ENCODE peak calls at places on chromosomes 4 and X, in nine cellular contexts. One of them, this sample, is unnamed.

GRCh38 chr4:152644130-152644529 is 35.7 kb downstream of the TMEM154 start:
- DNase-seq in SK-N-SH: peak; percentile 29
- DNase-seq in A549: no peak
- DNase-seq in sigmoid colon: no peak
- DNase-seq in H1: no peak
- DNase-seq in suprapubic skin: no peak
- DNase-seq in ovary: no peak
- DNase-seq in tibial nerve: no peak
- DNase-seq in stomach: no peak
- DNase-seq in this sample: no peak

GRCh38 chr4:100591156-100591876 is 73.5 kb upstream of the EMCN start:
- DNase-seq in stomach: peak; percentile 86
- DNase-seq in tibial nerve: no peak
- DNase-seq in H1: no peak
- DNase-seq in SK-N-SH: no peak
- DNase-seq in sigmoid colon: peak; percentile 72
- DNase-seq in A549: no peak
- DNase-seq in suprapubic skin: no peak
- DNase-seq in ovary: peak; percentile 15
- DNase-seq in this sample: no peak

GRCh38 chr4:38774181-38774580 is 8.6 kb downstream of the TLR10 start:
- DNase-seq in suprapubic skin: no peak
- DNase-seq in tibial nerve: no peak
- DNase-seq in A549: no peak
- DNase-seq in stomach: no peak
- DNase-seq in H1: no peak
- DNase-seq in sigmoid colon: no peak
- DNase-seq in ovary: no peak
- DNase-seq in SK-N-SH: no peak
- DNase-seq in this sample: no peak

GRCh38 chrX:49610718-49611310 is 12.0 kb downstream of the GAGE1 start:
- DNase-seq in SK-N-SH: no peak
- DNase-seq in suprapubic skin: no peak
- DNase-seq in sigmoid colon: no peak
- DNase-seq in A549: no peak
- DNase-seq in H1: no peak
- DNase-seq in tibial nerve: no peak
- DNase-seq in stomach: no peak
- DNase-seq in ovary: no peak
- DNase-seq in this sample: no peak

GRCh38 chr4:115537387-115537786 is 424.0 kb upstream of the NDST4 start:
- DNase-seq in suprapubic skin: no peak
- DNase-seq in sigmoid colon: no peak
- DNase-seq in A549: no peak
- DNase-seq in tibial nerve: no peak
- DNase-seq in stomach: no peak
- DNase-seq in SK-N-SH: no peak
- DNase-seq in ovary: no peak
- DNase-seq in H1: no peak
- DNase-seq in this sample: no peak

GRCh38 chr4:137825505-137825904 is 293.2 kb upstream of the PCDH18 start:
- DNase-seq in ovary: no peak
- DNase-seq in tibial nerve: no peak
- DNase-seq in sigmoid colon: no peak
- DNase-seq in H1: no peak
- DNase-seq in stomach: no peak
- DNase-seq in A549: no peak
- DNase-seq in suprapubic skin: no peak
- DNase-seq in SK-N-SH: no peak
- DNase-seq in this sample: no peak

GRCh38 chr4:181757921-181758320 is 485.3 kb upstream of the TENM3 start:
- DNase-seq in suprapubic skin: no peak
- DNase-seq in ovary: no peak
- DNase-seq in sigmoid colon: no peak
- DNase-seq in stomach: no peak
- DNase-seq in SK-N-SH: no peak
- DNase-seq in tibial nerve: no peak
- DNase-seq in A549: no peak
- DNase-seq in H1: no peak
- DNase-seq in this sample: no peak

GRCh38 chrX:133741303-133741702 is 244.1 kb downstream of the GPC3 start:
- DNase-seq in stomach: no peak
- DNase-seq in tibial nerve: no peak
- DNase-seq in ovary: no peak
- DNase-seq in A549: no peak
- DNase-seq in H1: no peak
- DNase-seq in suprapubic skin: no peak
- DNase-seq in sigmoid colon: no peak
- DNase-seq in SK-N-SH: no peak
- DNase-seq in this sample: no peak

GRCh38 chr4:127708985-127709384 is 21.2 kb upstream of the SLC25A31 start:
- DNase-seq in ovary: no peak
- DNase-seq in stomach: peak; percentile 42
- DNase-seq in sigmoid colon: no peak
- DNase-seq in SK-N-SH: no peak
- DNase-seq in tibial nerve: no peak
- DNase-seq in A549: peak; percentile 59
- DNase-seq in suprapubic skin: no peak
- DNase-seq in H1: no peak
- DNase-seq in this sample: no peak

GRCh38 chrX:40996886-40997530 is 88.2 kb upstream of the USP9X start:
- DNase-seq in stomach: no peak
- DNase-seq in tibial nerve: no peak
- DNase-seq in A549: peak; percentile 78
- DNase-seq in suprapubic skin: no peak
- DNase-seq in H1: no peak
- DNase-seq in SK-N-SH: peak; percentile 44
- DNase-seq in sigmoid colon: no peak
- DNase-seq in ovary: no peak
- DNase-seq in this sample: no peak

GRCh38 chrX:11632732-11633131 is 33.0 kb downstream of the ARHGAP6 start:
- DNase-seq in SK-N-SH: no peak
- DNase-seq in ovary: no peak
- DNase-seq in sigmoid colon: no peak
- DNase-seq in A549: no peak
- DNase-seq in suprapubic skin: no peak
- DNase-seq in stomach: no peak
- DNase-seq in H1: no peak
- DNase-seq in tibial nerve: no peak
- DNase-seq in this sample: no peak

GRCh38 chrX:111402378-111402777 is 9.6 kb downstream of the DCX start:
- DNase-seq in stomach: no peak
- DNase-seq in A549: no peak
- DNase-seq in ovary: no peak
- DNase-seq in SK-N-SH: no peak
- DNase-seq in tibial nerve: no peak
- DNase-seq in sigmoid colon: no peak
- DNase-seq in H1: no peak
- DNase-seq in suprapubic skin: no peak
- DNase-seq in this sample: no peak

GRCh38 chrX:153973127-153974002 is 811 bp downstream of the TMEM187 start:
- DNase-seq in tibial nerve: no peak
- DNase-seq in suprapubic skin: peak; percentile 60
- DNase-seq in sigmoid colon: no peak
- DNase-seq in ovary: peak; percentile 47
- DNase-seq in stomach: no peak
- DNase-seq in SK-N-SH: no peak
- DNase-seq in H1: no peak
- DNase-seq in A549: no peak
- DNase-seq in this sample: no peak

GRCh38 chr4:176149680-176150079 is 45.7 kb downstream of the SPATA4 start:
- DNase-seq in stomach: no peak
- DNase-seq in tibial nerve: no peak
- DNase-seq in SK-N-SH: no peak
- DNase-seq in ovary: no peak
- DNase-seq in A549: no peak
- DNase-seq in suprapubic skin: no peak
- DNase-seq in H1: no peak
- DNase-seq in sigmoid colon: no peak
- DNase-seq in this sample: no peak

GRCh38 chr4:31343058-31343457 is 622.9 kb downstream of the PCDH7 start:
- DNase-seq in ovary: no peak
- DNase-seq in tibial nerve: no peak
- DNase-seq in sigmoid colon: no peak
- DNase-seq in suprapubic skin: no peak
- DNase-seq in SK-N-SH: no peak
- DNase-seq in A549: no peak
- DNase-seq in stomach: no peak
- DNase-seq in H1: no peak
- DNase-seq in this sample: no peak

GRCh38 chr4:100169796-100170485 is 20.3 kb downstream of the DDIT4L start:
- DNase-seq in suprapubic skin: no peak
- DNase-seq in SK-N-SH: no peak
- DNase-seq in sigmoid colon: no peak
- DNase-seq in H1: no peak
- DNase-seq in A549: no peak
- DNase-seq in tibial nerve: no peak
- DNase-seq in stomach: no peak
- DNase-seq in ovary: no peak
- DNase-seq in this sample: no peak

GRCh38 chrX:37817579-37817978 is 29.8 kb downstream of the DYNLT3 start:
- DNase-seq in stomach: no peak
- DNase-seq in ovary: no peak
- DNase-seq in suprapubic skin: no peak
- DNase-seq in A549: no peak
- DNase-seq in sigmoid colon: no peak
- DNase-seq in H1: no peak
- DNase-seq in SK-N-SH: no peak
- DNase-seq in tibial nerve: no peak
- DNase-seq in this sample: no peak

GRCh38 chr4:146439999-146440398 is 81.7 kb downstream of the SLC10A7 start:
- DNase-seq in stomach: no peak
- DNase-seq in tibial nerve: no peak
- DNase-seq in SK-N-SH: no peak
- DNase-seq in ovary: no peak
- DNase-seq in A549: no peak
- DNase-seq in suprapubic skin: no peak
- DNase-seq in sigmoid colon: no peak
- DNase-seq in H1: no peak
- DNase-seq in this sample: no peak

DNA sequence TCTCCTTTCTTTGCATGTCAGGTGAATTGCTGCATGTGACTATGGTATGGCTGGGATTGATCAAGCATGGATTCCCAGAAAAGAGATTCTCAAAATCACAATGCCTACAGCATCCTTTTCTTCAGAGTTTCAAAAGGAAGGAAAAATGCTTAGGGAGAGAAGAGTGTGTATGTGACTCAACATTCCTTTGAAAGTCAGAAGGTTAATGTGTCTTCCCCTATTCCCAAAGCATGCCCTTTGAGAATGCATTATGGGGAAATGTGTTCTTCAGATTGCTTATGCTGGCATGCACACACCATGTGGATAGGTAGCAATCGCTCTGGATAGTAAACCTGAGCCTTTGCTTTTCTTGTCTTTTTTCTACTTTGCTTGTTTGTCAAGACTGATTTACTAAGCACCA is 78.5 kb downstream of the ELOVL6 start:
- DNase-seq in sigmoid colon: no peak
- DNase-seq in suprapubic skin: no peak
- DNase-seq in H1: no peak
- DNase-seq in SK-N-SH: no peak
- DNase-seq in ovary: no peak
- DNase-seq in A549: no peak
- DNase-seq in tibial nerve: no peak
- DNase-seq in stomach: no peak
- DNase-seq in this sample: no peak
- TF ChIP-seq EP300 in sigmoid colon: no peak
- TF ChIP-seq EP300 in suprapubic skin: no peak
- TF ChIP-seq EP300 in H1: no peak
- TF ChIP-seq EP300 in SK-N-SH: no peak
- TF ChIP-seq EP300 in ovary: no peak
- TF ChIP-seq EP300 in A549: no peak
- TF ChIP-seq EP300 in tibial nerve: no peak
- TF ChIP-seq EP300 in stomach: no peak
- TF ChIP-seq EP300 in this sample: no peak

GRCh38 chr4:25014965-25015506 is 15.7 kb downstream of the LGI2 start:
- DNase-seq in SK-N-SH: no peak
- DNase-seq in A549: no peak
- DNase-seq in H1: no peak
- DNase-seq in suprapubic skin: no peak
- DNase-seq in stomach: no peak
- DNase-seq in ovary: no peak
- DNase-seq in tibial nerve: no peak
- DNase-seq in sigmoid colon: no peak
- DNase-seq in this sample: no peak

GRCh38 chr4:25013756-25014737 is 16.7 kb downstream of the LGI2 start:
- DNase-seq in A549: no peak
- DNase-seq in H1: no peak
- DNase-seq in sigmoid colon: no peak
- DNase-seq in ovary: no peak
- DNase-seq in suprapubic skin: no peak
- DNase-seq in stomach: no peak
- DNase-seq in tibial nerve: no peak
- DNase-seq in SK-N-SH: no peak
- DNase-seq in this sample: no peak

GRCh38 chr4:25007608-25008007 is 23.1 kb downstream of the LGI2 start:
- DNase-seq in H1: no peak
- DNase-seq in tibial nerve: no peak
- DNase-seq in ovary: no peak
- DNase-seq in sigmoid colon: peak; percentile 67
- DNase-seq in suprapubic skin: no peak
- DNase-seq in stomach: no peak
- DNase-seq in A549: no peak
- DNase-seq in SK-N-SH: no peak
- DNase-seq in this sample: no peak

GRCh38 chr4:25012671-25013070 is 18.1 kb downstream of the LGI2 start:
- DNase-seq in SK-N-SH: no peak
- DNase-seq in stomach: no peak
- DNase-seq in ovary: no peak
- DNase-seq in suprapubic skin: no peak
- DNase-seq in A549: no peak
- DNase-seq in H1: no peak
- DNase-seq in tibial nerve: no peak
- DNase-seq in sigmoid colon: no peak
- DNase-seq in this sample: no peak

GRCh38 chr4:25011135-25011866 is 19.4 kb downstream of the LGI2 start:
- DNase-seq in tibial nerve: no peak
- DNase-seq in stomach: no peak
- DNase-seq in ovary: no peak
- DNase-seq in A549: no peak
- DNase-seq in SK-N-SH: no peak
- DNase-seq in sigmoid colon: no peak
- DNase-seq in H1: no peak
- DNase-seq in suprapubic skin: no peak
- DNase-seq in this sample: no peak
- TF ChIP-seq EP300 in tibial nerve: no peak
- TF ChIP-seq EP300 in stomach: no peak
- TF ChIP-seq EP300 in ovary: no peak
- TF ChIP-seq EP300 in A549: no peak
- TF ChIP-seq EP300 in SK-N-SH: no peak
- TF ChIP-seq EP300 in sigmoid colon: no peak
- TF ChIP-seq EP300 in H1: no peak
- TF ChIP-seq EP300 in suprapubic skin: no peak
- TF ChIP-seq EP300 in this sample: no peak

GRCh38 chr4:116544946-116545345 is 540.4 kb downstream of the TRAM1L1 start:
- DNase-seq in ovary: no peak
- DNase-seq in SK-N-SH: no peak
- DNase-seq in H1: no peak
- DNase-seq in suprapubic skin: no peak
- DNase-seq in stomach: no peak
- DNase-seq in A549: no peak
- DNase-seq in sigmoid colon: no peak
- DNase-seq in tibial nerve: no peak
- DNase-seq in this sample: no peak
- TF ChIP-seq EP300 in ovary: no peak
- TF ChIP-seq EP300 in SK-N-SH: no peak
- TF ChIP-seq EP300 in H1: no peak
- TF ChIP-seq EP300 in suprapubic skin: no peak
- TF ChIP-seq EP300 in stomach: no peak
- TF ChIP-seq EP300 in A549: no peak
- TF ChIP-seq EP300 in sigmoid colon: no peak
- TF ChIP-seq EP300 in tibial nerve: no peak
- TF ChIP-seq EP300 in this sample: no peak

GRCh38 chr4:41538017-41538733 is at the start of gene LIMCH1:
- DNase-seq in stomach: no peak
- DNase-seq in suprapubic skin: peak; percentile 75
- DNase-seq in sigmoid colon: peak; percentile 83
- DNase-seq in A549: peak; percentile 41
- DNase-seq in SK-N-SH: no peak
- DNase-seq in H1: peak; percentile 9
- DNase-seq in tibial nerve: peak; percentile 31
- DNase-seq in ovary: peak; percentile 59
- DNase-seq in this sample: peak; percentile 11
- TF ChIP-seq EP300 in stomach: no peak
- TF ChIP-seq EP300 in suprapubic skin: no peak
- TF ChIP-seq EP300 in sigmoid colon: no peak
- TF ChIP-seq EP300 in A549: no peak
- TF ChIP-seq EP300 in SK-N-SH: no peak
- TF ChIP-seq EP300 in H1: no peak
- TF ChIP-seq EP300 in tibial nerve: peak; percentile 62
- TF ChIP-seq EP300 in ovary: no peak
- TF ChIP-seq EP300 in this sample: no peak